ENCODE peak calls at places on chromosomes 13 and 19, in four cellular contexts. P, F, Z and G are unnamed samples.

GRCh38 chr13:109665781-109666249 is 120.6 kb downstream of the IRS2 start:
- DNase-seq in P (no peak), F (no peak), Z (no peak), G (no peak)

GRCh38 chr19:46186717-46187101 is 38.7 kb downstream of the IGFL2 start:
- DNase-seq in P (no peak), F (no peak), Z (no peak), G (no peak)

GRCh38 chr19:6711078-6711361 is 9.4 kb downstream of the C3 start:
- DNase-seq in P (no peak), F (no peak), Z (no peak), G (no peak)

GRCh38 chr19:48253999-48254398 is 1.7 kb downstream of the CARD8 start:
- DNase-seq in P (no peak), F (no peak), Z (no peak), G (no peak)

GRCh38 chr19:2591537-2592291 is 110.8 kb downstream of the GNG7 start:
- DNase-seq in P (no peak), F (no peak), Z (no peak), G (no peak)

GRCh38 chr13:39876258-39876657 is 220.8 kb downstream of the COG6 start:
- DNase-seq in P (no peak), F (no peak), Z (no peak), G (no peak)

GRCh38 chr19:28067882-28068281 is 1145.1 kb downstream of the UQCRFS1 start:
- DNase-seq in P (no peak), F (no peak), Z (no peak), G (no peak)

GRCh38 chr13:114320065-114320464 is 5.8 kb downstream of the CHAMP1 start:
- DNase-seq in P (no peak), F (no peak), Z (no peak), G (no peak)

GRCh38 chr13:73715114-73715909 is 418.9 kb downstream of the KLF12 start:
- DNase-seq in P (no peak), F (peak), Z (no peak), G (no peak)

GRCh38 chr13:25329706-25330105 is 28.3 kb downstream of the NUP58 start:
- DNase-seq in P (no peak), F (no peak), Z (no peak), G (no peak)

GRCh38 chr13:45055198-45055901 is 65.0 kb upstream of the GTF2F2 start:
- DNase-seq in P (no peak), F (no peak), Z (no peak), G (no peak)

GRCh38 chr13:34156841-34157365 is 339.0 kb downstream of the RFC3 start:
- DNase-seq in P (peak), F (no peak), Z (peak), G (peak)

GRCh38 chr13:108929532-108929931 is 300.1 kb downstream of the MYO16 start:
- DNase-seq in P (no peak), F (no peak), Z (no peak), G (no peak)

GRCh38 chr13:83879431-83880171 is 2.7 kb downstream of the SLITRK1 start:
- DNase-seq in P (no peak), F (no peak), Z (no peak), G (no peak)